ENCODE peak calls at places on chromosomes 7 and 10, in four cellular contexts. G is PC-3, C is SK-N-SH, X is neural progenitor cell. T is an unnamed sample. For H3K36me3, the result is how much of the 10 kb centered on the place peaks cover.

GRCh38 chr7:24408798-24409428 is 124.9 kb downstream of the NPY start:
- DNase-seq in X (no peak), C (no peak), G (no peak), T (no peak)

GRCh38 chr7:54880326-54880989 is 121.4 kb upstream of the SEC61G start:
- DNase-seq in G (no peak), X (no peak), C (no peak), T (no peak)

GRCh38 chr7:116213361-116214155 is 3.2 kb downstream of the TES start:
- DNase-seq in X (no peak), C (no peak), G (no peak), T (no peak)

GRCh38 chr10:113294868-113295267 is 258.0 kb upstream of the HABP2 start:
- DNase-seq in X (no peak), G (no peak), C (no peak), T (no peak)

GRCh38 chr10:117775478-117775877 is 232.9 kb downstream of the EMX2 start:
- DNase-seq in X (no peak), C (no peak), G (no peak), T (no peak)

GRCh38 chr10:49426490-49427360 is 30.8 kb upstream of the DRGX start:
- DNase-seq in C (no peak), G (no peak), X (no peak), T (no peak)

GRCh38 chr10:78770167-78771090 is 298.3 kb upstream of the ZMIZ1 start:
- DNase-seq in C (no peak), G (no peak), X (no peak), T (no peak)

GRCh38 chr10:78416031-78416800 is 382.6 kb downstream of the RPS24 start:
- DNase-seq in C (no peak), X (no peak), G (peak), T (no peak)

GRCh38 chr7:70676243-70676642 is 455.7 kb upstream of the GALNT17 start:
- DNase-seq in C (no peak), G (no peak), X (no peak), T (no peak)

GRCh38 chr7:102891693-102892261 is 21.0 kb upstream of the LRRC17 start:
- DNase-seq in X (no peak), G (peak), C (no peak), T (no peak)

GRCh38 chr7:37912756-37913155 is 3.9 kb downstream of the SFRP4 start:
- DNase-seq in G (no peak), C (no peak), X (no peak), T (no peak)

GRCh38 chr7:44281811-44282600 is 43.4 kb downstream of the CAMK2B start:
- DNase-seq in X (no peak), G (no peak), C (peak), T (no peak)

GRCh38 chr7:144842377-144842851 is 6.6 kb upstream of the TPK1 start:
- DNase-seq in G (no peak), X (peak), C (no peak), T (no peak)

GRCh38 chr7:112001089-112001826 is 204.9 kb downstream of the DOCK4 start:
- DNase-seq in G (peak), C (no peak), X (no peak), T (no peak)

GRCh38 chr10:88830643-88831277 is 20.9 kb downstream of the ANKRD22 start:
- DNase-seq in G (no peak), X (no peak), C (no peak), T (no peak)

GRCh38 chr10:70586348-70586930 is 16.1 kb downstream of the PRF1 start:
- DNase-seq in C (no peak), X (no peak), G (no peak), T (no peak)

GRCh38 chr10:102660891-102661613 is 16.8 kb downstream of the TRIM8 start:
- DNase-seq in C (peak), X (peak), G (no peak), T (peak)

GRCh38 chr10:113435881-113436280 is 117.0 kb upstream of the HABP2 start:
- DNase-seq in C (no peak), G (no peak), X (no peak), T (no peak)

GRCh38 chr7:156889089-156889488 is 3.9 kb downstream of the LMBR1 start:
- DNase-seq in G (no peak), C (no peak), X (no peak), T (no peak)

GRCh38 chr7:82343-83155 is 109.8 kb upstream of the FAM20C start:
- DNase-seq in C (peak), G (no peak), X (peak), T (no peak)

GRCh38 chr10:112490543-112490942 is 43.5 kb downstream of the VTI1A start:
- DNase-seq in C (peak), G (peak), X (no peak), T (no peak)

GRCh38 chr7:116802784-116803183 is 59.6 kb upstream of the CAPZA2 start:
- DNase-seq in X (peak), G (peak), C (peak), T (peak)

GRCh38 chr7:158802535-158803199 is 26.6 kb downstream of the ESYT2 start:
- DNase-seq in G (peak), X (no peak), C (no peak), T (no peak)

GRCh38 chr7:30104134-30104533 is 30.7 kb upstream of the MTURN start:
- DNase-seq in X (no peak), G (no peak), C (no peak), T (no peak)

GRCh38 chr10:7908541-7909210 is 90.4 kb downstream of the TAF3 start:
- DNase-seq in X (no peak), G (peak), C (no peak), T (no peak)

GRCh38 chr10:15305161-15305560 is 65.9 kb downstream of the FAM171A1 start:
- DNase-seq in G (no peak), C (no peak), X (no peak), T (no peak)

GRCh38 chr10:84201682-84202081 is 7.3 kb downstream of the CDHR1 start:
- DNase-seq in C (no peak), G (no peak), X (no peak), T (no peak)

GRCh38 chr10:104209575-104210198 is 22.5 kb downstream of the CFAP43 start:
- DNase-seq in C (peak), G (peak), X (peak), T (peak)

GRCh38 chr10:47246409-47247189 is 53.4 kb upstream of the GDF10 start:
- DNase-seq in C (no peak), G (no peak), X (no peak), T (no peak)

DNA sequence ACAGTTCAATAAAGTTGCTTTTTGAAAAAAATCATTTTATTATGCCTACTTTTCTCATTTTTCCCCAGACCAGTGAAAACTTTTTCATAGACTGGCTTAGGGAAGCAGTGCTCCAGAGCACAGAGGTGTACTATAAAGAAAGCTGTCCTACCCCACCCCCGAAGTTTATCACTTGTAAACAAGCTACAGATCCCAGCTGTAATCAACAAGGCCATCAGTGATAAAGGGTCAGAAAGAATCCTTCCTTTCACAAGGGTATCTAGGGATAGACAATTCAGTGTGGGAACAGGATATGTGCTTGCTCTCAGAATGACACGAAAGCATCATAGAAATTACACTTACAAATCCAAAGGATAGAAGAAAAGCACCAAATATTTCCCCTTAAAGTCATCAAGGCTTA is 4.5 kb downstream of the PRDX3 start:
- DNase-seq in G (no peak), X (no peak), C (no peak), T (no peak)
- H3K36me3 ChIP-seq in G (under half), X (under half), C (under half), T (under half)

DNA sequence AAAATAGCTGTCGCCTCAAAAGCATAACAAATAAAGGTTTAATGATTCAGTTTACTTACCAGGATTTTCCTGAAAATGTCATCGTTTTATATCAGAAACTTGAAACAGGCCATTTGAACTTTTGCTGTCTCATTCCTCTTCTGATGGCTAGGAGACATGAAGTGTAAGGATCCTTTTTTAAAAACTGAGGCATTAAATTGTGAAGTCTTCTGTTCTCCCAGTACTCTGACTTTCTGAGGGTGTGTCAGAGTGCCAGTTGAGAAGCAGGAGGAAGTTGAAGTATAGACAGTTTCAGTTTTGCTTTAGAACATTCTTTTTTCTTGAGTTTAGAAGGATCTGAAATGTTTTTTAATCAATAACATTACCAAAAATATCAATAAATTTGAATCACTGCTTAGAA is at the start of gene SAMD9L:
- DNase-seq in X (no peak), G (peak), C (no peak), T (no peak)
- H3K4me3 ChIP-seq in X (no peak), G (peak), C (peak), T (peak)

DNA sequence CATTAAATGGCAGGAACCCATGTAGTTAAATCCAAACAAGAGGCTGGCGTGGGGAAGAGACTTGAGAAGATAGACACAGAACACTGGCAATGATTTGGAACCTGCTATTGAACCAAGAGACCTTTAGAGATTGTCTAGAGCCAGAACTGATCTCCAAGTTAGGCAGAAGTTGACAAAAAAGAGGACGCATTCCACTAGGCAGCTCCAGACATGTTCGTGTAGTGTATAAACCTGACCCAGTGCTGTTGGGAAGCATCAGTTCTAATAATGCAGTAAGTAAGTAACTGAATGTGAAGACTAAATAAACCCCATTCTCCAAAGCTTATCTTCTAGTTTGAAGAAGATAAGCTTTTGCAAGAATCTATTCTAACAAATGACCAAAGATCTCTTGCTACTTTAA is 50.8 kb downstream of the AP3M1 start:
- DNase-seq in X (no peak), C (no peak), G (no peak), T (no peak)
- H3K36me3 ChIP-seq in X (under half), C (half or more), G (half or more), T (half or more)

DNA sequence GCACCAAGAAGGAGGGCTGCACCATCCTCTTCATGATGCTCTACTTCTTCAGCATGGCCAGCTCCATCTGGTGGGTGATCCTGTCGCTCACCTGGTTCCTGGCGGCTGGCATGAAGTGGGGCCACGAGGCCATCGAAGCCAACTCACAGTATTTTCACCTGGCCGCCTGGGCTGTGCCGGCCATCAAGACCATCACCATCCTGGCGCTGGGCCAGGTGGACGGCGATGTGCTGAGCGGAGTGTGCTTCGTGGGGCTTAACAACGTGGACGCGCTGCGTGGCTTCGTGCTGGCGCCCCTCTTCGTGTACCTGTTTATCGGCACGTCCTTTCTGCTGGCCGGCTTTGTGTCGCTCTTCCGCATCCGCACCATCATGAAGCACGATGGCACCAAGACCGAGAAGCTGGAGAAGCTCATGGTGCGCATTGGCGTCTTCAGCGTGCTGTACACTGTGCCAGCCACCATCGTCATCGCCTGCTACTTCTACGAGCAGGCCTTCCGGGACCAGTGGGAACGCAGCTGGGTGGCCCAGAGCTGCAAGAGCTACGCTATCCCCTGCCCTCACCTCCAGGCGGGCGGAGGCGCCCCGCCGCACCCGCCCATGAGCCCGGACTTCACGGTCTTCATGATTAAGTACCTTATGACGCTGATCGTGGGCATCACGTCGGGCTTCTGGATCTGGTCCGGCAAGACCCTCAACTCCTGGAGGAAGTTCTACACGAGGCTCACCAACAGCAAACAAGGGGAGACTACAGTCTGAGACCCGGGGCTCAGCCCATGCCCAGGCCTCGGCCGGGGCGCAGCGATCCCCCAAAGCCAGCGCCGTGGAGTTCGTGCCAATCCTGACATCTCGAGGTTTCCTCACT is 2.1 kb downstream of the FZD1 start:
- DNase-seq in C (peak), G (no peak), X (peak), T (no peak)
- H3K4me3 ChIP-seq in C (peak), G (peak), X (peak), T (no peak)

GRCh38 chr7:99514050-99514449 is 9.6 kb downstream of the ZKSCAN5 start:
- DNase-seq in G (no peak), C (no peak), X (no peak), T (no peak)
- H3K36me3 ChIP-seq in G (under half), C (under half), X (under half), T (under half)

GRCh38 chr7:26372211-26372610 is 80.5 kb downstream of the SNX10 start:
- DNase-seq in C (no peak), X (no peak), G (no peak), T (no peak)
- H3K4me3 ChIP-seq in C (no peak), X (no peak), G (no peak), T (no peak)

DNA sequence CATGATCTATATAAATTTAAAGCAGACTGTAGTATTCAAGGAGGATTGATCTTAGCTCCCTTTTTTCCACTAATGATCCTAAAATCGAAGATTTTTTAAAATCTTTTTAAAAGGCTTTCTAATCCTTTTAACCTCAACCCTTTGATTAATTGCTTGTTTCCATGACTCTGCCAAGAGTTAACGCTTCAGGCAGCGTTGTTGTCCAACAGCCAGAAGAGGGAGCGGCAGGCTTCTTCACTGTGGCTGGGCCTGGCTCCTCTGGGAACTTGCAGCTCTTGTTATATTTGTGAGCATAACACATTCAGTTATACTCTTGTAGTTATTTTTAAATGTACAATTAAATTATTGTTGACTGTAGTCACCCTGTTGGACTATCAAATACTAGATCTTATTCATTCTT is 26.3 kb downstream of the CRCP start:
- DNase-seq in C (peak), X (peak), G (peak), T (no peak)
- H3K36me3 ChIP-seq in C (half or more), X (under half), G (under half), T (under half)